ENCODE peak calls at places on chromosome 16, in eight cellular contexts. J, C, T, W, K, Q, N and F are unnamed samples.

GRCh38 chr16:10253344-10253855 is 71.2 kb upstream of the GRIN2A start:
- DNase-seq in K (no peak), Q (no peak), C (no peak), J (no peak), W (no peak), N (peak; percentile 40), T (no peak), F (no peak)

GRCh38 chr16:3190949-3191353 is 2.9 kb downstream of the OR1F1 start:
- DNase-seq in Q (no peak), K (no peak), C (no peak), N (no peak), J (no peak), T (no peak), W (no peak), F (no peak)

GRCh38 chr16:89120281-89120680 is 26.6 kb downstream of the ACSF3 start:
- DNase-seq in J (no peak), K (no peak), T (no peak), N (no peak), Q (no peak), C (no peak), W (no peak), F (no peak)

GRCh38 chr16:50948268-50948667 is 202.8 kb downstream of the SALL1 start:
- DNase-seq in C (no peak), T (no peak), K (no peak), W (no peak), N (no peak), Q (no peak), J (no peak), F (no peak)

GRCh38 chr16:84175351-84176081 is 11.3 kb downstream of the TAF1C start:
- DNase-seq in T (peak; percentile 40), Q (peak; percentile 80), K (peak; percentile 47), N (no peak), W (peak; percentile 72), C (no peak), J (peak; percentile 27), F (peak; percentile 39)

GRCh38 chr16:85974428-85975375 is 75.7 kb downstream of the IRF8 start:
- DNase-seq in K (no peak), J (no peak), Q (peak; percentile 51), W (no peak), C (no peak), T (no peak), N (no peak), F (no peak)

GRCh38 chr16:86880316-86881117 is 302.2 kb downstream of the FOXL1 start:
- DNase-seq in J (no peak), N (no peak), C (no peak), K (no peak), W (peak; percentile 34), Q (no peak), T (no peak), F (no peak)

GRCh38 chr16:29784901-29785500 is 5.5 kb upstream of the KIF22 start:
- DNase-seq in C (peak; percentile 75), W (peak; percentile 77), T (no peak), Q (peak; percentile 82), K (peak; percentile 51), J (peak; percentile 74), N (no peak), F (peak; percentile 54)

GRCh38 chr16:27798241-27798640 is 248.3 kb downstream of the KATNIP start:
- DNase-seq in Q (no peak), W (no peak), T (no peak), N (no peak), C (no peak), K (no peak), J (no peak), F (no peak)

GRCh38 chr16:66168777-66169176 is 197.7 kb upstream of the CDH5 start:
- DNase-seq in K (no peak), Q (no peak), W (no peak), C (no peak), T (no peak), N (no peak), J (no peak), F (no peak)

GRCh38 chr16:73166394-73166971 is 118.6 kb upstream of the ZFHX3 start:
- DNase-seq in W (no peak), N (no peak), C (no peak), J (no peak), Q (no peak), T (no peak), K (no peak), F (no peak)

GRCh38 chr16:17801024-17801423 is 330.3 kb upstream of the XYLT1 start:
- DNase-seq in J (no peak), K (no peak), N (no peak), Q (no peak), C (no peak), W (no peak), T (no peak), F (no peak)